ENCODE peak calls at places on chromosomes 5 and 9, in four cellular contexts. A is lower lobe of right lung, L is pancreas, V is lung. S is an unnamed sample.

GRCh38 chr9:95762322-95762721 is 113.2 kb upstream of the ERCC6L2 start:
- ATAC-seq in A (no peak), L (no peak), V (no peak), S (peak; percentile 68)

GRCh38 chr9:5593904-5594303 is 35.0 kb upstream of the RIC1 start:
- ATAC-seq in A (no peak), V (no peak), L (no peak), S (peak; percentile 85)

GRCh38 chr9:114364528-114365041 is 23.2 kb downstream of the AKNA start:
- ATAC-seq in V (no peak), L (no peak), A (no peak), S (peak; percentile 74)

GRCh38 chr5:82408033-82408432 is 129.9 kb upstream of the RPS23 start:
- ATAC-seq in V (peak; percentile 59), L (no peak), A (peak; percentile 84), S (no peak)

GRCh38 chr9:36903541-36904435 is 130.3 kb downstream of the PAX5 start:
- ATAC-seq in L (peak; percentile 35), A (peak; percentile 23), V (no peak), S (peak; percentile 73)

GRCh38 chr9:86406366-86406765 is 52.2 kb upstream of the TUT7 start:
- ATAC-seq in A (peak; percentile 74), V (peak; percentile 21), L (peak; percentile 26), S (no peak)

GRCh38 chr9:79572891-79573696 is 1.3 kb downstream of the TLE4 start:
- ATAC-seq in V (no peak), L (peak; percentile 5), A (peak; percentile 3), S (no peak)

GRCh38 chr9:137140151-137141012 is 1.4 kb downstream of the GRIN1 start:
- ATAC-seq in A (no peak), L (no peak), V (no peak), S (no peak)

GRCh38 chr9:125166762-125167161 is 22.8 kb downstream of the PPP6C start:
- ATAC-seq in L (no peak), A (no peak), V (no peak), S (no peak)

GRCh38 chr5:44329716-44330115 is 59.5 kb downstream of the FGF10 start:
- ATAC-seq in L (no peak), A (no peak), V (no peak), S (no peak)

GRCh38 chr9:28444637-28445036 is 871.4 kb upstream of the C9orf72 start:
- ATAC-seq in A (no peak), L (no peak), V (no peak), S (no peak)

GRCh38 chr9:13587581-13587980 is 308.1 kb upstream of the MPDZ start:
- ATAC-seq in A (no peak), L (no peak), V (no peak), S (no peak)

GRCh38 chr5:177508217-177508611 is 1.4 kb downstream of the DOK3 start:
- ATAC-seq in A (no peak), L (no peak), V (no peak), S (no peak)

GRCh38 chr9:128809831-128810230 is 8.5 kb upstream of the ENDOG start:
- ATAC-seq in L (no peak), A (no peak), V (no peak), S (no peak)

GRCh38 chr5:61953913-61954312 is 352.1 kb upstream of the KIF2A start:
- ATAC-seq in A (no peak), L (no peak), V (no peak), S (no peak)

GRCh38 chr9:87267251-87267679 is 230.4 kb upstream of the DAPK1 start:
- ATAC-seq in V (no peak), A (no peak), L (no peak), S (no peak)

GRCh38 chr5:97107266-97107665 is 35.1 kb downstream of the LIX1 start:
- ATAC-seq in V (no peak), A (no peak), L (no peak), S (no peak)

GRCh38 chr9:126545116-126545515 is 68.6 kb upstream of the LMX1B start:
- ATAC-seq in L (no peak), A (no peak), V (no peak), S (no peak)

GRCh38 chr5:123035320-123035949 is 1.1 kb downstream of the PPIC start:
- ATAC-seq in V (peak; percentile 7), L (peak; percentile 42), A (peak; percentile 66), S (peak; percentile 61)

GRCh38 chr5:72455477-72455876 is 51.7 kb downstream of the ZNF366 start:
- ATAC-seq in V (no peak), L (no peak), A (no peak), S (no peak)

GRCh38 chr5:90418214-90418613 is 8.7 kb upstream of the CETN3 start:
- ATAC-seq in A (no peak), L (no peak), V (no peak), S (no peak)

GRCh38 chr9:87771251-87772006 is 45.5 kb downstream of the CTSL start:
- ATAC-seq in V (no peak), L (no peak), A (no peak), S (peak; percentile 31)

GRCh38 chr5:9168791-9169611 is 376.9 kb downstream of the SEMA5A start:
- ATAC-seq in A (no peak), V (no peak), L (no peak), S (no peak)

GRCh38 chr5:30355675-30356074 is 837.8 kb upstream of the CDH6 start:
- ATAC-seq in A (no peak), L (no peak), V (no peak), S (no peak)

GRCh38 chr9:27600254-27600653 is 27.0 kb upstream of the C9orf72 start:
- ATAC-seq in A (peak; percentile 69), V (no peak), L (peak; percentile 54), S (no peak)

GRCh38 chr5:135246923-135247795 is 151.9 kb downstream of the MACROH2A1 start:
- ATAC-seq in A (peak; percentile 66), V (peak; percentile 37), L (no peak), S (no peak)

GRCh38 chr5:111975133-111975532 is 218.1 kb upstream of the NREP start:
- ATAC-seq in A (no peak), L (no peak), V (no peak), S (no peak)